ENCODE peak calls at places on chromosomes 4 and X, in four cellular contexts. T is PC-3, S is H9, R is H1. M is an unnamed sample.

GRCh38 chr4:15873117-15873516 is 65.4 kb downstream of the FGFBP1 start:
- DNase-seq in R (no peak), S (no peak), T (no peak), M (no peak)

GRCh38 chr4:173514641-173515217 is 15.3 kb downstream of the HAND2 start:
- DNase-seq in R (no peak), T (no peak), S (no peak), M (no peak)

GRCh38 chr4:11769425-11769824 is 340.7 kb upstream of the HS3ST1 start:
- DNase-seq in T (no peak), S (no peak), R (no peak), M (peak)

GRCh38 chr4:68141852-68142251 is 12.2 kb upstream of the TMPRSS11F start:
- DNase-seq in S (no peak), T (no peak), R (no peak), M (no peak)

GRCh38 chr4:180828455-180829018 is 1414.7 kb upstream of the TENM3 start:
- DNase-seq in S (no peak), T (peak), R (no peak), M (peak)

GRCh38 chr4:121143126-121143525 is 21.0 kb downstream of the TNIP3 start:
- DNase-seq in S (no peak), T (no peak), R (no peak), M (no peak)

GRCh38 chrX:105314468-105314867 is 94.0 kb upstream of the TEX13A start:
- DNase-seq in T (peak), S (no peak), R (no peak), M (peak)

GRCh38 chrX:44871114-44871645 is 1.8 kb upstream of the KDM6A start:
- DNase-seq in T (peak), S (no peak), R (no peak), M (peak)

GRCh38 chrX:112840382-112841113 is at the start of gene AMOT:
- DNase-seq in T (peak), S (peak), R (peak), M (peak)

GRCh38 chrX:15299945-15300851 is 15.2 kb downstream of the ASB11 start:
- DNase-seq in T (peak), R (no peak), S (no peak), M (peak)

GRCh38 chr4:101099001-101099400 is 248.3 kb downstream of the PPP3CA start:
- DNase-seq in T (no peak), S (no peak), R (no peak), M (no peak)

GRCh38 chr4:78568640-78569261 is 17.2 kb downstream of the ANXA3 start:
- DNase-seq in T (no peak), S (no peak), R (no peak), M (no peak)

GRCh38 chr4:151676301-151676700 is 84.5 kb downstream of the GATB start:
- DNase-seq in S (no peak), T (peak), R (no peak), M (peak)

GRCh38 chrX:43068639-43069038 is 290.7 kb upstream of the PPP1R2C start:
- DNase-seq in S (no peak), T (no peak), R (no peak), M (no peak)

GRCh38 chrX:153565996-153566580 is 32.9 kb downstream of the CCNQ start:
- DNase-seq in R (no peak), T (no peak), S (peak), M (no peak)

GRCh38 chr4:37757705-37758104 is 68.8 kb upstream of the PGM2 start:
- DNase-seq in T (no peak), S (no peak), R (no peak), M (no peak)

GRCh38 chr4:186840771-186841301 is 117.2 kb upstream of the FAT1 start:
- DNase-seq in T (no peak), R (no peak), S (no peak), M (no peak)

GRCh38 chr4:96736352-96736889 is 896.5 kb downstream of the PDHA2 start:
- DNase-seq in R (peak), S (peak), T (peak), M (peak)

GRCh38 chrX:138996268-138996667 is 284.8 kb upstream of the FGF13 start:
- DNase-seq in R (no peak), T (no peak), S (no peak), M (no peak)

GRCh38 chr4:28966982-28967381 is 1753.2 kb upstream of the PCDH7 start:
- DNase-seq in S (no peak), R (no peak), T (peak), M (peak)

DNA sequence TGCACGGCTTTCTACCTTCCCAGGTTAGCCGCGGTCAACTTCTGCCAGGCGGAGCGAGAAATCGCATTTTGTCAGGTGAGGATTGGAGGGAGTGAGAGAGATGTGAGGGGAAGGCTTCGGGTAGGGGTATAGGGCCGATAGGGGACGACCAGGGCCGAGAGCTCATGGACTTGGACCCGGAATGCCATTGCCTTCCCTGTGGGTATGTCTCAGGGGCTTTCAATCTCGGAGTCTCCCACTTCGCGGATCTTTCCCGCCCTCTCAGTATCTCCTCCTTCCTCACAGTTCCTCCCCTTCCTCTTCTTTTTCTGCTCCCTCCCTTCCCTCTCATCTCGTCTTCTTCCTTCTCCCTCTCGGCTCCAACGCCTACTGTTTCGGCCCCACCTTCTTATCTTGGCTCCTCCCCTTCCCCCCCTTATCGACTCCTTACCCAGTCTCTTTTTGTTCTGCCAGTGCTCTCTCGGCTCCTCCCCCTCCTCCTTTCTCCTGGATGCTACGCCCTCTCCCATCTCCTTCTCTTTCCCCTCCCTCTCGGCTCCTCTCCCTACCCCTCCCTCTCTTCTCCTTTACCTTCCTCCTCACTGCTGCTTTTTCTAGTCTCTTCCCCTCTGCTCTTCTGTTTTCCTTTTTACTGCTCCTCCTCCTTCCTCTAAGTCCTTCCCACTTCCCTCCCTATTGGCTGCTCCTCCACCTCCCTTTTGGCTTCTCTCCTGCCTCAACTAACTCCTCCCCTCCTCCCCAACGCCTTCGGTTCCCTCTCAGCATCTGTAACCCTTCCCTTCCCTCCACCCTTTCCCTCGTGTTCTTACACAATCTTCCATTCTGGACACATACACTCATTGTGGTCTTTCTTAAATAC is 29.4 kb upstream of the RBMX start:
- DNase-seq in S (peak), R (peak), T (peak), M (peak)
- H3K4me2 ChIP-seq in S (peak), R (peak), T (peak), M (peak)

DNA sequence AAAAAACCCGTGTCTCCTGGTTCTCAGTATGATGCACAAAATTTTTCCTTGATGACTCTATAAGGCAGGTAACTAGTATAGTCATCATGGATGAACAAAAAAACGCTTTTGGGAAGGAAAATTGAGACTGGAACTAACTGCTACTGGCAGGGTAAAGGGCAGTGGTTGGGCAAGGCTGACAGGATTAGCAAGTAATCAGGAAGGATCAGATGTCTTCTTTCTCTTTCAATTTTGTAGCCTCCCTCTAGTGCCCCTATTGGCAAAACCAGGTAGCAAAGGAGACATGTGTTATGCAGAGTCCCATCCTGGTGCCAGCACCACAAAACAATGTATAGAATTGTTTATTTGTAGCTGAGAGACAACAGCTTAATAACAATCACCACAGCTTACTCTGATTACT is 12.8 kb upstream of the SLITRK4 start:
- DNase-seq in R (no peak), T (peak), S (peak), M (no peak)
- TF ChIP-seq CTCF in R (no peak), T (peak), S (peak), M (peak)

GRCh38 chr4:83238849-83239248 is 45.7 kb downstream of the COQ2 start:
- DNase-seq in S (no peak), R (no peak), T (no peak), M (no peak)

GRCh38 chr4:83240379-83240875 is 44.2 kb downstream of the COQ2 start:
- DNase-seq in R (no peak), T (no peak), S (no peak), M (no peak)

GRCh38 chr4:83238393-83238792 is 46.2 kb downstream of the COQ2 start:
- DNase-seq in R (no peak), S (no peak), T (no peak), M (no peak)

GRCh38 chr4:83237591-83237990 is 47.0 kb downstream of the COQ2 start:
- DNase-seq in R (no peak), S (no peak), T (no peak), M (no peak)

GRCh38 chr4:83241132-83241531 is 43.5 kb downstream of the COQ2 start:
- DNase-seq in T (no peak), S (no peak), R (no peak), M (no peak)
- H3K9ac ChIP-seq in T (no peak), S (no peak), R (no peak), M (no peak)

GRCh38 chr4:115332078-115332477 is 218.7 kb upstream of the NDST4 start:
- DNase-seq in T (no peak), R (no peak), S (no peak), M (no peak)

GRCh38 chr4:115331241-115331640 is 217.8 kb upstream of the NDST4 start:
- DNase-seq in R (no peak), S (no peak), T (no peak), M (no peak)

DNA sequence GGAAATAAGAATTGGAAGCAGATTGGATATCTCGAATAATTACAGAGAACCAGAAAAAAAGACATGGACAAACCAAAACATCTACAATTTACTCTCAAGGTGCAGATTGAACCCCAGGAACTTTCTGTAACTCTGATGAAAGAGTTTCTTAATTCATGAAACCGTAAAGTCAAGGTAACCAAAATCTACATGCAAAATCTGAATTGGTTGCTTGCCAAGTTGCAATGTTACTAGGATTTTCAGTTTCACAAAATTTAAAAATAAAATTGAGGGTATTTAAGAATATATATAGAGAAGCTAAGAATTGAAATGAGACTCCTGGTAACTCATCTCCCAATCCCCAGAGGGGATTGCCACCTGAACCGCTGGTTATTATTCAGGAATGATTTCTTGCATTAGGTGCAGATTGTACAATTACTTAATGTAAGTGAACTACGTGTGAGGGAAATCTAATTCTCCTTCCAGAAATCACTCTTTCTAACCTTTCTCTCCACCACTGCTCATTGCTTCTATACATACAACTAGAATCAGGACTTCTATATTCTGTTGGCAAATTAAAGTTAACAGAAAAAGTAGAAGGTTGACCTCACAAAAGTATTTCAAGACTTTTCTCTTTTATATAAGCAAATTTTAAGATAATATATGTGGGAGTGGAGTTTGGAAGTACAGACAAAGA is 221.5 kb upstream of the NDST4 start:
- DNase-seq in R (no peak), S (no peak), T (no peak), M (no peak)
- H3K4me2 ChIP-seq in R (no peak), S (no peak), T (no peak), M (no peak)

GRCh38 chrX:136487647-136488046 is at the start of gene BRS3:
- DNase-seq in S (no peak), T (no peak), R (no peak), M (no peak)

GRCh38 chrX:136488706-136489105 is 959 bp downstream of the BRS3 start:
- DNase-seq in S (no peak), R (no peak), T (peak), M (no peak)

GRCh38 chrX:136496359-136496767 is 1.0 kb upstream of the HTATSF1 start:
- DNase-seq in R (no peak), T (no peak), S (no peak), M (no peak)

GRCh38 chrX:136495043-136495442 is 2.3 kb upstream of the HTATSF1 start:
- DNase-seq in R (no peak), T (no peak), S (no peak), M (no peak)

DNA sequence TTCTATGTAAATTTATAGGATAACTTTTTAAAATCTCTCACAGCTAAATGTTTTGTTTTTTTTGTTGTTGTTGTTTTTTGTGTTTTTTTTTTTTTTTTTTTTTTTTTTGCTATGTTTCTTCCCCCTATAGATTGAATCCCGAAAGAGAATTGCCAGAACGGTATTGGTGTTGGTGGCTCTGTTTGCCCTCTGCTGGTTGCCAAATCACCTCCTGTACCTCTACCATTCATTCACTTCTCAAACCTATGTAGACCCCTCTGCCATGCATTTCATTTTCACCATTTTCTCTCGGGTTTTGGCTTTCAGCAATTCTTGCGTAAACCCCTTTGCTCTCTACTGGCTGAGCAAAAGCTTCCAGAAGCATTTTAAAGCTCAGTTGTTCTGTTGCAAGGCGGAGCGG is 4.1 kb downstream of the BRS3 start:
- DNase-seq in S (no peak), T (no peak), R (no peak), M (no peak)
- TF ChIP-seq CTCF in S (peak), T (no peak), R (no peak), M (no peak)

GRCh38 chrX:154734101-154734781 is 16.6 kb downstream of the GAB3 start:
- DNase-seq in R (no peak), S (no peak), T (peak), M (peak)
- H3K9ac ChIP-seq in R (no peak), S (no peak), T (no peak), M (peak)

M was measured in fibroblast of lung.